ENCODE peak calls at places on chromosomes 4 and X, in six cellular contexts. Y is OCI-LY7; V is hepatocyte; B is CD4-positive, alpha-beta T cell; N is left ventricle myocardium inferior; P is fibroblast of lung. T is an unnamed sample. For H3K9me3, the result is how much of the 10 kb centered on the place peaks cover.

GRCh38 chr4:4985844-4986243 is 33.4 kb downstream of the CYTL1 start:
- DNase-seq in P (peak), Y (peak), B (no peak), V (no peak), N (no peak), T (no peak)

GRCh38 chrX:72060196-72060974 is 71.3 kb downstream of the RTL5 start:
- DNase-seq in N (no peak), V (no peak), B (no peak), Y (no peak), P (no peak), T (no peak)

GRCh38 chr4:147054241-147054902 is 108.7 kb upstream of the TTC29 start:
- DNase-seq in V (no peak), N (no peak), Y (no peak), B (no peak), P (peak), T (no peak)

GRCh38 chr4:96149911-96150310 is 310.0 kb downstream of the PDHA2 start:
- DNase-seq in Y (no peak), V (no peak), P (no peak), N (no peak), B (no peak), T (no peak)

GRCh38 chrX:148541461-148541983 is 41.1 kb downstream of the AFF2 start:
- DNase-seq in V (no peak), Y (peak), P (no peak), B (no peak), N (no peak), T (no peak)

GRCh38 chr4:154854362-154854761 is 73.3 kb downstream of the RBM46 start:
- DNase-seq in P (no peak), N (no peak), B (no peak), Y (no peak), V (peak), T (no peak)

GRCh38 chrX:46561931-46562721 is 11.4 kb upstream of the CHST7 start:
- DNase-seq in Y (peak), B (no peak), P (peak), N (no peak), V (no peak), T (no peak)

GRCh38 chrX:154546354-154547244 is at the start of gene G6PD:
- DNase-seq in Y (peak), P (peak), B (peak), N (peak), V (peak), T (peak)

GRCh38 chrX:152912121-152912520 is 14.3 kb downstream of the ZNF185 start:
- DNase-seq in B (no peak), N (no peak), V (no peak), Y (no peak), P (no peak), T (no peak)

GRCh38 chrX:64186974-64187761 is 18.3 kb downstream of the AMER1 start:
- DNase-seq in N (peak), V (no peak), P (no peak), B (no peak), Y (no peak), T (no peak)

GRCh38 chrX:63746278-63746677 is 38.7 kb downstream of the ARHGEF9 start:
- DNase-seq in B (peak), P (no peak), V (no peak), Y (no peak), N (no peak), T (peak)

GRCh38 chr4:138399041-138399440 is 156.9 kb upstream of the SLC7A11 start:
- DNase-seq in Y (no peak), P (no peak), B (no peak), V (no peak), N (no peak), T (no peak)

GRCh38 chr4:6272863-6273660 is 3.4 kb downstream of the WFS1 start:
- DNase-seq in N (no peak), P (peak), V (peak), B (no peak), Y (no peak), T (no peak)

GRCh38 chr4:181504846-181505374 is 738.3 kb upstream of the TENM3 start:
- DNase-seq in N (no peak), P (peak), V (no peak), B (no peak), Y (no peak), T (no peak)

GRCh38 chrX:78103656-78104446 is at the start of gene PGK1:
- DNase-seq in N (peak), Y (peak), P (peak), V (peak), B (peak), T (peak)

GRCh38 chr4:26862381-26862915 is 1.8 kb downstream of the STIM2 start:
- DNase-seq in B (no peak), Y (no peak), N (no peak), V (no peak), P (no peak), T (no peak)

GRCh38 chrX:65587616-65588526 is 53.3 kb upstream of the LAS1L start:
- DNase-seq in V (peak), N (peak), P (peak), B (no peak), Y (no peak), T (no peak)

GRCh38 chr4:184765473-184766346 is 31.8 kb upstream of the CENPU start:
- DNase-seq in N (no peak), B (no peak), Y (no peak), P (no peak), V (no peak), T (no peak)

GRCh38 chr4:88531549-88531948 is 8.0 kb upstream of the PYURF start:
- DNase-seq in V (no peak), B (no peak), Y (no peak), N (no peak), P (no peak), T (no peak)

GRCh38 chr4:55180980-55181379 is 55.6 kb upstream of the KDR start:
- DNase-seq in Y (no peak), V (no peak), N (no peak), B (no peak), P (peak), T (no peak)

GRCh38 chrX:37776283-37776986 is 3.4 kb upstream of the CYBB start:
- DNase-seq in V (no peak), Y (peak), P (no peak), B (no peak), N (no peak), T (peak)

GRCh38 chr4:82247171-82247570 is 126.6 kb downstream of the HNRNPD start:
- DNase-seq in V (no peak), Y (no peak), B (no peak), P (no peak), N (no peak), T (no peak)

GRCh38 chr4:33494150-33494549 is 2750.2 kb downstream of the ARAP2 start:
- DNase-seq in N (no peak), P (peak), V (no peak), Y (no peak), B (no peak), T (no peak)

GRCh38 chrX:74521961-74522833 is 92.2 kb downstream of the RLIM start:
- DNase-seq in V (peak), P (peak), N (peak), Y (no peak), B (no peak), T (no peak)

GRCh38 chrX:1945879-1946278 is 331.0 kb downstream of the ASMT start:
- DNase-seq in Y (no peak), N (no peak), P (no peak), B (no peak), V (no peak), T (no peak)

GRCh38 chr4:100174985-100175383 is 15.3 kb downstream of the DDIT4L start:
- DNase-seq in V (no peak), Y (no peak), P (no peak), B (no peak), N (no peak), T (no peak)

GRCh38 chr4:41784191-41784979 is 35.9 kb upstream of the PHOX2B start:
- DNase-seq in V (no peak), Y (no peak), N (no peak), P (no peak), B (no peak), T (no peak)

GRCh38 chr4:41791557-41791956 is 43.0 kb upstream of the PHOX2B start:
- DNase-seq in Y (no peak), B (no peak), N (no peak), P (no peak), V (no peak), T (no peak)

GRCh38 chr4:41787931-41788330 is 39.4 kb upstream of the PHOX2B start:
- DNase-seq in B (no peak), N (no peak), V (no peak), Y (no peak), P (no peak), T (no peak)

GRCh38 chr4:41785665-41786064 is 37.1 kb upstream of the PHOX2B start:
- DNase-seq in B (no peak), V (no peak), P (no peak), N (no peak), Y (no peak), T (no peak)
- H3K9me3 ChIP-seq in B (under half), V (under half), P (under half), N (under half), Y (under half), T (under half)

DNA sequence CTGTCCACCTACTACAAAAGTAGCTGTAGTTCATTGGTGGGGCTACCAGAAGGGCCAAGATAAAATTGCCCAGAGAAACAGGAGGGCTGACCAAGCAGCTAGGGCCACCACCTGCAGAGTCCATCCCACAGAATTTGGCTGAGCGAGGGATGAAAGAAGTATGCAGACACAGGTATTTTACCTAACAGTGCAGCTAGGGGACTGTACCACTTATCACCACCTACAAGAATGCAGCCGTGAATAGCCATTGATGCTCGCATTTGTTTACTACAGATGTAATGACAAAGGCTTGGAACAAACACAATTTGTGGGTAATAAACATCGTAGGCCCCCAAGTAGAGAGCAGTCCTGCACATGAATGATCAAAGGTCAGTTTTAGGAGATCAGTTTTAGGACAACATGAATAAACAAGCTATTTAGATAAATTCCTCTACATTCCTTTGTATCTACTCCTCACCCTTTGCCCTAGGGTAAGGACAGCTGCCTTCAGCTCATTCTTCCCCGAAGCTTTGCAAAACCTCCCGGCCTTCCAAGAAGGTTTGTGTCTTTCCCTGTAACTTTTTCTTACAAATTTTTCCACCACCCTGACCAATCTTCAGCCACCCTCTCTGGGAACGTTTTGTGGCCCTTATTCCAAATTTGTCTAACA is 49.5 kb downstream of the ZNF718 start:
- DNase-seq in V (no peak), N (no peak), P (no peak), Y (no peak), B (no peak), T (no peak)
- H3K9me3 ChIP-seq in V (under half), N (half or more), P (under half), Y (under half), B (half or more), T (half or more)

DNA sequence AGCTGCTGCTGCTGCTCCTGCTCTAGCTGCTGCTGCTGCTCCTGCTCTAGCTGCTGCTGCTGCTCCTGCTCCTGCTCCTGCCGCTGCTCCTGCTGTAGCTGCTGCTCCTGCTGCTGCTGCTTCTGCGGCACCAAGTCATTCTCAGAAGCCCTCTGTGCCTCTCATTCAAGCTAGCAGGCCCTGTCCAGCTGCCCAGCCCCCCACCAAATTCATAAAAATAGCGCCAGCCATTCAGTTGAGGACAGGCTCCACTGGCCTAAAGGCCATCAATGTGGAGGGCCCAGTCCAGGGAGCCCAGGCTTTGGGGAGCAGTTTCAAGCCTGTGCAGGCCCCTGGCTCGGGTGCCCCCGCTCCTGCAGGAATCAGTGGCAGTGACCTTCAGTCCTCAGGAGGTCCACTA is 3.9 kb downstream of the SUPT20HL1 start:
- DNase-seq in B (no peak), V (no peak), N (no peak), Y (no peak), P (no peak), T (no peak)
- H3K9me3 ChIP-seq in B (under half), V (under half), N (under half), Y (under half), P (under half), T (under half)

GRCh38 chrX:67717571-67717970 is 173.8 kb downstream of the AR start:
- DNase-seq in Y (no peak), P (no peak), V (no peak), N (no peak), B (no peak), T (no peak)

GRCh38 chrX:67723580-67724351 is 179.9 kb downstream of the AR start:
- DNase-seq in B (no peak), N (no peak), V (no peak), P (no peak), Y (no peak), T (no peak)

GRCh38 chrX:67721321-67721720 is 177.5 kb downstream of the AR start:
- DNase-seq in B (no peak), P (no peak), N (no peak), Y (no peak), V (no peak), T (no peak)

GRCh38 chrX:67718926-67719325 is 175.1 kb downstream of the AR start:
- DNase-seq in Y (no peak), V (no peak), B (no peak), N (peak), P (no peak), T (no peak)

GRCh38 chrX:67720344-67720743 is 176.5 kb downstream of the AR start:
- DNase-seq in V (no peak), P (peak), N (no peak), Y (no peak), B (no peak), T (no peak)
- H3K9me3 ChIP-seq in V (under half), P (under half), N (under half), Y (under half), B (under half), T (under half)

DNA sequence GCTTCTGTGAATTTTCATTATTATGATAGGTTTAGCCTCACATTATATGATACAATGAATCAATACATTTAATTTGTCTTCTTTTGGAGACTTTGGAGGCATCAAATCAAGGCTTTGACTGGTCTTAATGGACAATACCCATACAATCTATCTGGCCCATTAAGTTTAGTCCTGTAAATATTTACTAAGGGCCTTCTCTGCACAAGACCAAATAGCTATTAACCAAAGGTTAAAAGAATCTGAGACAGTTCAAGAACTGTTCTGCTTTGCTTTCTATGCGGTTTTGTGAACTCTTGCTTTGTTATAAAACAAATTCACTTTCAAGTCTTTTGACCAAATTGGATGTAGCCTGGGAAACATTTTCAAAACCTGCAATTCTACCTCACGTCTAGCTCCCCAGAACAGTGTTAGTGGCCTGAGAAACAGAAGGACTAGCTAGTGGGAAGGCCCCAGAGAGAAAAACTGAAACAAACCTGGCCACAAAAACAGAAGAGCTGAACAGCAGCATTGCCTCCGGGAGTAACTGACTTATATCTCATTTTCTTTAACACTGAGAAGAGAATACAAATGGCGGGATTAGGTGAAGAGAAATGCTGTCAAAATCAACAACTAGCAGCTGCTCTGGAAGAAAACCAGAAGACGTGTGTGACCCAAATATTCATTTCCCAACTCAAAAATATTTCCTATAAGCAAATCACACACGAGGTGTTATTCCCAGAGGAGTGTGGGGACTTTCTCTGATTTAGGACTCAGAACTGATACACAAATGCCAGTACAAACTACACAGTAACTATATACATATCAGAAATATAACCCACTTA is 548 bp downstream of the TLR1 start:
- DNase-seq in V (no peak), N (no peak), B (no peak), Y (peak), P (no peak), T (no peak)
- H3K9me3 ChIP-seq in V (under half), N (under half), B (under half), Y (under half), P (under half), T (under half)

DNA sequence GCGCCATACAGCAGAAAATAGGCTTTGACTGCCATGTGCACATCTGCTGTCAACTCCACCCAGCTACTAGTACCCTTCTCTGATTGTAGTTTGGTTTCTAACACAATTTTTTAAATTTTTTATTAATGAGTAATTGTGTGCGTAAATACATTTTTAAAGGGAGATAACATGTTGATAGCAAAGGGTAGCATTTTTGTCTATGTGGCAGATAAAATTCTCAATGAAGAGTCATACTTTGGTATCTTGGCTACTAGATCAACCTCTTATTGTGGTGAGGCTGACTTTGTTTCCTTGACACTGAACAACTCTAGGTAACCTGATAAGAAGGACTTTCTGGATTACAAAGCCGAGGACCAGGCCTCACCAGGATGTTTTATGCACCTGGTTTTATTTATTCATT is 9.5 kb downstream of the ADH4 start:
- DNase-seq in P (peak), B (no peak), V (no peak), N (no peak), Y (no peak), T (no peak)
- H3K9me3 ChIP-seq in P (under half), B (under half), V (under half), N (under half), Y (under half), T (under half)

DNA sequence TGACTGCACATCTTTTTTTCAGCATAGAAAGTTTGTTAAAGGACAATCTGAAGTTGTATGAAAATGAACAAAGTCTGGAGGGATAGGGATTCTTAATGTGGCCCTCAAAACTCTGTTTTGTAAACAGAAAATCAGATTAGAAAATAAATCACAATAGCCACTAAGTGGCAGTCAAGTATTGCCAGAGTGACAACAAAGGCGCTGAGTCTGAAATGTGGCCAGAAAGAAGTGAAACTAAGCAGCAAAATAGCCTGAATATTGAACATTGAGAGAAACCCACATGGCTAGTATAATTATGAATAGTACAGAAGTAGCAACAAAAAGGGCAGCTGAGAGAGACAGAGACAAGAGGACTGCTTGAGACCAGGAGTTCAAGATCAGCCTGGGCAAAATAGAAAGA is 81.1 kb upstream of the CT45A1 start:
- DNase-seq in B (no peak), Y (peak), P (no peak), V (no peak), N (no peak), T (no peak)
- H3K9me3 ChIP-seq in B (under half), Y (under half), P (under half), V (under half), N (under half), T (under half)

DNA sequence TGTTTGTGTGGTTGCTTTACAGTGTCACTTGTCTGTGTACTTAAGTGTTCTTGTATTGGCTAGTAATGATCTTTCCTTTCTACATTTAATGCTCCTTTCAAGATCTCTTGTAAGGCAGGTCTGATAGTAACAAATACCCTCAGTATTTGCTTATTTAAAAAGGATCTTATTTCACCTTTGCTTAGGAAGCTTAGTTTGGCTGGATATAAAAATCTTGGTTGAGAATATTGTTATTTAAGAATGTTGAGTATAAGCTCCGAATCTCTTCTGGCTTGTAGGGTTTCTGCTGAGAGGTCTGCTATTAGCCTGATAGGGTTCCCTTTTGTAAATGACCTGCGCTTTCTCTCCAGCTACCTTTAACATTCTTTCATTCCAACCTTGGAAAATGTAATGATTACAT is 35.7 kb downstream of the LCORL start:
- DNase-seq in N (no peak), Y (no peak), V (no peak), P (no peak), B (no peak), T (no peak)
- H3K9me3 ChIP-seq in N (under half), Y (under half), V (under half), P (under half), B (under half), T (under half)